ENCODE peak calls at places on chromosomes 7 and 10, in ten cellular contexts. Q is pancreas; F is GM23338; K is epithelial cell of esophagus; Y is choroid plexus epithelial cell; C is ovary; U is CD8-positive, alpha-beta T cell; A is AG04449; X is fibroblast of the aortic adventitia; T is nephron progenitor cell. I is an unnamed sample.

GRCh38 chr7:132499065-132499464 is 77.2 kb downstream of the PLXNA4 start:
- DNase-seq in Q (no peak), F (no peak), K (no peak), Y (no peak), C (no peak), U (no peak), A (no peak), X (no peak), T (no peak), I (no peak)

GRCh38 chr10:128210215-128211063 is 84.2 kb upstream of the MKI67 start:
- DNase-seq in Q (peak), F (peak), K (peak), Y (peak), C (no peak), U (peak), A (no peak), X (peak), T (peak), I (peak)

GRCh38 chr10:33315891-33316290 is 18.6 kb downstream of the NRP1 start:
- DNase-seq in Q (no peak), F (no peak), K (no peak), Y (peak), C (no peak), U (no peak), A (no peak), X (peak), T (no peak), I (no peak)

GRCh38 chr7:135189961-135190360 is 19.5 kb upstream of the CYREN start:
- DNase-seq in Q (no peak), F (no peak), K (no peak), Y (peak), C (no peak), U (no peak), A (no peak), X (peak), T (no peak), I (no peak)

GRCh38 chr7:111931958-111932357 is 274.2 kb downstream of the DOCK4 start:
- DNase-seq in Q (no peak), F (no peak), K (no peak), Y (no peak), C (no peak), U (no peak), A (no peak), X (no peak), T (no peak), I (no peak)

GRCh38 chr7:69817096-69817495 is 218.8 kb downstream of the AUTS2 start:
- DNase-seq in Q (no peak), F (no peak), K (no peak), Y (peak), C (no peak), U (no peak), A (peak), X (peak), T (no peak), I (no peak)

GRCh38 chr10:60942604-60943269 is 1.2 kb downstream of the RHOBTB1 start:
- DNase-seq in Q (peak), F (peak), K (peak), Y (peak), C (peak), U (no peak), A (no peak), X (peak), T (peak), I (no peak)

GRCh38 chr10:79434223-79434687 is 11.2 kb downstream of the ZCCHC24 start:
- DNase-seq in Q (no peak), F (no peak), K (no peak), Y (peak), C (peak), U (no peak), A (no peak), X (no peak), T (no peak), I (no peak)

GRCh38 chr10:47456794-47457527 is 27.0 kb downstream of the ANXA8 start:
- DNase-seq in Q (no peak), F (no peak), K (no peak), Y (no peak), C (no peak), U (no peak), A (no peak), X (no peak), T (no peak), I (no peak)

GRCh38 chr7:2198206-2198605 is 34.5 kb downstream of the MAD1L1 start:
- DNase-seq in Q (no peak), F (no peak), K (no peak), Y (no peak), C (no peak), U (no peak), A (no peak), X (no peak), T (no peak), I (peak)

GRCh38 chr10:14547826-14548225 is 217.1 kb upstream of the FRMD4A start:
- DNase-seq in Q (no peak), F (peak), K (no peak), Y (no peak), C (no peak), U (no peak), A (no peak), X (no peak), T (no peak), I (no peak)

GRCh38 chr10:11018426-11018818 is 750 bp downstream of the CELF2 start:
- DNase-seq in Q (no peak), F (peak), K (no peak), Y (no peak), C (peak), U (peak), A (no peak), X (no peak), T (peak), I (no peak)

GRCh38 chr10:132630156-132630555 is 92.6 kb downstream of the INPP5A start:
- DNase-seq in Q (no peak), F (no peak), K (no peak), Y (no peak), C (no peak), U (no peak), A (no peak), X (no peak), T (no peak), I (no peak)

GRCh38 chr10:86657011-86657395 is 2.7 kb downstream of the OPN4 start:
- DNase-seq in Q (no peak), F (no peak), K (no peak), Y (no peak), C (no peak), U (no peak), A (no peak), X (no peak), T (no peak), I (no peak)

GRCh38 chr10:90561666-90562065 is 296.2 kb downstream of the HTR7 start:
- DNase-seq in Q (no peak), F (no peak), K (no peak), Y (no peak), C (no peak), U (no peak), A (no peak), X (peak), T (no peak), I (no peak)

GRCh38 chr7:91527460-91527859 is 263.2 kb downstream of the FZD1 start:
- DNase-seq in Q (no peak), F (no peak), K (peak), Y (no peak), C (no peak), U (no peak), A (no peak), X (no peak), T (no peak), I (no peak)

GRCh38 chr7:90988523-90988922 is 275.7 kb upstream of the FZD1 start:
- DNase-seq in Q (no peak), F (no peak), K (no peak), Y (no peak), C (no peak), U (no peak), A (no peak), X (no peak), T (no peak), I (no peak)

GRCh38 chr10:119541046-119541445 is 1.5 kb downstream of the RGS10 start:
- DNase-seq in Q (no peak), F (no peak), K (peak), Y (peak), C (no peak), U (no peak), A (no peak), X (peak), T (no peak), I (no peak)

GRCh38 chr7:30594055-30594539 is 581 bp upstream of the GARS1 start:
- DNase-seq in Q (peak), F (peak), K (peak), Y (peak), C (peak), U (no peak), A (no peak), X (peak), T (peak), I (no peak)

GRCh38 chr10:48614481-48615383 is 9.9 kb upstream of the ARHGAP22 start:
- DNase-seq in Q (no peak), F (peak), K (no peak), Y (peak), C (no peak), U (no peak), A (no peak), X (peak), T (no peak), I (no peak)

GRCh38 chr10:51007781-51008180 is 66.5 kb upstream of the PRKG1 start:
- DNase-seq in Q (no peak), F (no peak), K (peak), Y (peak), C (no peak), U (no peak), A (no peak), X (peak), T (no peak), I (peak)

GRCh38 chr7:36264917-36265292 is 111.9 kb downstream of the EEPD1 start:
- DNase-seq in Q (no peak), F (no peak), K (no peak), Y (no peak), C (no peak), U (no peak), A (no peak), X (no peak), T (no peak), I (no peak)
- TF ChIP-seq CTCF in Q (no peak), F (no peak), K (no peak), Y (no peak), C (no peak), U (no peak), A (no peak), X (no peak), T (no peak), I (no peak)

GRCh38 chr10:84118395-84119006 is 20.8 kb upstream of the GHITM start:
- DNase-seq in Q (no peak), F (no peak), K (peak), Y (no peak), C (no peak), U (no peak), A (no peak), X (no peak), T (no peak), I (peak)

GRCh38 chr10:84117683-84118394 is 21.5 kb upstream of the GHITM start:
- DNase-seq in Q (no peak), F (no peak), K (no peak), Y (no peak), C (no peak), U (no peak), A (no peak), X (no peak), T (no peak), I (no peak)

GRCh38 chr10:84108797-84109196 is 30.5 kb upstream of the GHITM start:
- DNase-seq in Q (no peak), F (peak), K (no peak), Y (no peak), C (no peak), U (no peak), A (no peak), X (no peak), T (no peak), I (no peak)

DNA sequence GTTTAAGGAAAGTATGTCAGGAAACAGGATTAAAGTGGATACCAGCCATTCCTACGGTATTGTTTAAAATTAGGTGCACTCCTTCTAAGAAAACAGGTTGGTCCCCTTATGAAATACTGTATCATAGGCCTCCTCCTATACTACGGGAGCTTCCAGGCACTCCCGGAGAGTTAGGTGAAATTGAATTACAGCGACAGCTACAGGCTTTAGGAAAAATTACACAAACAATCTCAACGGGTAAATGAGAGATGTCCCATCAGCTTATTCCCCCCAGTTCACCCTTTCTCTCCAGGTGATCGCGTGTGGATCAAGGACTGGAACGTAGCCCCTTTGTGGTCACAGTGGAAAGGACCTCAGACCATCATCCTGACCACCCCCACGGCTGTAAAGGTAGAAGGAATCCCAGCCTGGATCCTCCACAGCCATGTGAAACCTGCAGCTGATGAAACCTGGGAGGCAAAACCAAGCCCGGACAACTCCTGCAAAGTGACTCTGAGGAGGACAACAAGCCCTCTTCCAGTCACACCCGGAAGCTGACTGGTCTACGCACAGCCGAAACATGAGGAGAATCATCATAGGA is 25.1 kb upstream of the GHITM start:
- DNase-seq in Q (no peak), F (peak), K (peak), Y (peak), C (no peak), U (no peak), A (no peak), X (no peak), T (no peak), I (no peak)
- TF ChIP-seq CTCF in Q (no peak), F (peak), K (peak), Y (peak), C (no peak), U (no peak), A (no peak), X (no peak), T (peak), I (peak)

GRCh38 chr10:124537166-124537725 is 75.6 kb downstream of the LHPP start:
- DNase-seq in Q (no peak), F (no peak), K (no peak), Y (no peak), C (no peak), U (no peak), A (no peak), X (no peak), T (no peak), I (no peak)

GRCh38 chr10:124537891-124538290 is 76.3 kb downstream of the LHPP start:
- DNase-seq in Q (no peak), F (no peak), K (no peak), Y (no peak), C (no peak), U (no peak), A (no peak), X (no peak), T (no peak), I (no peak)

GRCh38 chr10:124535731-124536495 is 74.3 kb downstream of the LHPP start:
- DNase-seq in Q (no peak), F (peak), K (no peak), Y (no peak), C (no peak), U (no peak), A (no peak), X (peak), T (no peak), I (no peak)

GRCh38 chr10:124534821-124535601 is 73.4 kb downstream of the LHPP start:
- DNase-seq in Q (no peak), F (no peak), K (no peak), Y (no peak), C (no peak), U (no peak), A (no peak), X (no peak), T (no peak), I (no peak)

GRCh38 chr10:124536496-124537050 is 75.0 kb downstream of the LHPP start:
- DNase-seq in Q (no peak), F (peak), K (no peak), Y (no peak), C (no peak), U (no peak), A (no peak), X (no peak), T (no peak), I (no peak)
- TF ChIP-seq CTCF in Q (no peak), F (no peak), K (no peak), Y (peak), C (no peak), U (no peak), A (no peak), X (peak), T (no peak), I (no peak)

GRCh38 chr10:29960261-29960660 is 99.1 kb downstream of the JCAD start:
- DNase-seq in Q (no peak), F (no peak), K (no peak), Y (no peak), C (no peak), U (no peak), A (no peak), X (no peak), T (no peak), I (no peak)
- TF ChIP-seq CTCF in Q (no peak), F (no peak), K (no peak), Y (no peak), C (no peak), U (no peak), A (no peak), X (no peak), T (no peak), I (no peak)

I was measured in MCF 10A.